ENCODE peak calls at places on chromosome 5, in four cellular contexts. One of them, this sample, is unnamed.

GRCh38 chr5:181133610-181134231 is 2.8 kb upstream of the OR2V1 start:
- DNase-seq in right lobe of liver: peak
- DNase-seq in HCT116: peak
- DNase-seq in stomach: peak
- DNase-seq in this sample: peak

GRCh38 chr5:170100051-170100943 is 5.4 kb upstream of the FOXI1 start:
- DNase-seq in right lobe of liver: peak
- DNase-seq in HCT116: peak
- DNase-seq in stomach: peak
- DNase-seq in this sample: peak

GRCh38 chr5:61283480-61283879 is 48.6 kb upstream of the ZSWIM6 start:
- DNase-seq in right lobe of liver: no peak
- DNase-seq in HCT116: no peak
- DNase-seq in stomach: no peak
- DNase-seq in this sample: no peak

GRCh38 chr5:110812639-110813038 is 73.8 kb downstream of the SLC25A46 start:
- DNase-seq in right lobe of liver: no peak
- DNase-seq in HCT116: no peak
- DNase-seq in stomach: no peak
- DNase-seq in this sample: no peak

GRCh38 chr5:157575096-157575872 is at the start of gene ADAM19:
- DNase-seq in right lobe of liver: peak
- DNase-seq in HCT116: no peak
- DNase-seq in stomach: no peak
- DNase-seq in this sample: peak

GRCh38 chr5:78260771-78261170 is 33.7 kb downstream of the AP3B1 start:
- DNase-seq in right lobe of liver: no peak
- DNase-seq in HCT116: no peak
- DNase-seq in stomach: no peak
- DNase-seq in this sample: no peak

GRCh38 chr5:169548315-169548714 is 35.3 kb upstream of the SPDL1 start:
- DNase-seq in right lobe of liver: no peak
- DNase-seq in HCT116: no peak
- DNase-seq in stomach: no peak
- DNase-seq in this sample: no peak

GRCh38 chr5:72836810-72837209 is 20.3 kb downstream of the TNPO1 start:
- DNase-seq in right lobe of liver: no peak
- DNase-seq in HCT116: no peak
- DNase-seq in stomach: no peak
- DNase-seq in this sample: no peak

GRCh38 chr5:38465045-38465444 is 91.4 kb downstream of the LIFR start:
- DNase-seq in right lobe of liver: no peak
- DNase-seq in HCT116: no peak
- DNase-seq in stomach: no peak
- DNase-seq in this sample: no peak

GRCh38 chr5:168328804-168329203 is 37.4 kb downstream of the WWC1 start:
- DNase-seq in right lobe of liver: no peak
- DNase-seq in HCT116: no peak
- DNase-seq in stomach: peak
- DNase-seq in this sample: no peak

GRCh38 chr5:66207800-66208561 is 63.9 kb downstream of the SREK1 start:
- DNase-seq in right lobe of liver: no peak
- DNase-seq in HCT116: no peak
- DNase-seq in stomach: no peak
- DNase-seq in this sample: no peak

GRCh38 chr5:114305402-114306207 is 56.3 kb upstream of the KCNN2 start:
- DNase-seq in right lobe of liver: no peak
- DNase-seq in HCT116: no peak
- DNase-seq in stomach: no peak
- DNase-seq in this sample: no peak

GRCh38 chr5:74762599-74762998 is 4.3 kb downstream of the GFM2 start:
- DNase-seq in right lobe of liver: no peak
- DNase-seq in HCT116: peak
- DNase-seq in stomach: no peak
- DNase-seq in this sample: no peak

GRCh38 chr5:177390363-177391300 is 6.4 kb downstream of the SLC34A1 start:
- DNase-seq in right lobe of liver: peak
- DNase-seq in HCT116: peak
- DNase-seq in stomach: peak
- DNase-seq in this sample: peak

GRCh38 chr5:64977779-64978178 is 209.0 kb downstream of the CWC27 start:
- DNase-seq in right lobe of liver: no peak
- DNase-seq in HCT116: no peak
- DNase-seq in stomach: no peak
- DNase-seq in this sample: no peak

GRCh38 chr5:108380531-108381021 is 1.3 kb downstream of the FBXL17 start:
- DNase-seq in right lobe of liver: peak
- DNase-seq in HCT116: no peak
- DNase-seq in stomach: peak
- DNase-seq in this sample: peak

GRCh38 chr5:65809817-65810531 is 88.0 kb downstream of the NLN start:
- DNase-seq in right lobe of liver: no peak
- DNase-seq in HCT116: no peak
- DNase-seq in stomach: peak
- DNase-seq in this sample: peak

GRCh38 chr5:600551-601541 is 11.3 kb upstream of the CEP72 start:
- DNase-seq in right lobe of liver: no peak
- DNase-seq in HCT116: no peak
- DNase-seq in stomach: peak
- DNase-seq in this sample: no peak

GRCh38 chr5:73999306-73999705 is 373.3 kb downstream of the ARHGEF28 start:
- DNase-seq in right lobe of liver: no peak
- DNase-seq in HCT116: no peak
- DNase-seq in stomach: no peak
- DNase-seq in this sample: no peak

GRCh38 chr5:68285857-68286611 is 70.5 kb downstream of the PIK3R1 start:
- DNase-seq in right lobe of liver: no peak
- DNase-seq in HCT116: peak
- DNase-seq in stomach: no peak
- DNase-seq in this sample: no peak

GRCh38 chr5:51468196-51468595 is 84.9 kb downstream of the ISL1 start:
- DNase-seq in right lobe of liver: no peak
- DNase-seq in HCT116: no peak
- DNase-seq in stomach: no peak
- DNase-seq in this sample: no peak

GRCh38 chr5:136907371-136907770 is 542.0 kb upstream of the TRPC7 start:
- DNase-seq in right lobe of liver: no peak
- DNase-seq in HCT116: no peak
- DNase-seq in stomach: no peak
- DNase-seq in this sample: no peak

GRCh38 chr5:107104774-107105050 is 566.0 kb downstream of the EFNA5 start:
- DNase-seq in right lobe of liver: no peak
- DNase-seq in HCT116: no peak
- DNase-seq in stomach: no peak
- DNase-seq in this sample: peak

GRCh38 chr5:171312129-171312819 is 3.2 kb downstream of the TLX3 start:
- DNase-seq in right lobe of liver: no peak
- DNase-seq in HCT116: no peak
- DNase-seq in stomach: no peak
- DNase-seq in this sample: no peak

GRCh38 chr5:167816864-167817263 is 474.6 kb upstream of the WWC1 start:
- DNase-seq in right lobe of liver: no peak
- DNase-seq in HCT116: no peak
- DNase-seq in stomach: no peak
- DNase-seq in this sample: no peak

GRCh38 chr5:41776435-41776834 is 93.8 kb downstream of the OXCT1 start:
- DNase-seq in right lobe of liver: no peak
- DNase-seq in HCT116: no peak
- DNase-seq in stomach: no peak
- DNase-seq in this sample: no peak

GRCh38 chr5:5021436-5021835 is 118.7 kb upstream of the ADAMTS16 start:
- DNase-seq in right lobe of liver: no peak
- DNase-seq in HCT116: no peak
- DNase-seq in stomach: no peak
- DNase-seq in this sample: no peak

GRCh38 chr5:5710471-5710870 is 288.0 kb downstream of the ICE1 start:
- DNase-seq in right lobe of liver: no peak
- DNase-seq in HCT116: no peak
- DNase-seq in stomach: no peak
- DNase-seq in this sample: no peak

GRCh38 chr5:4335078-4335477 is 739.4 kb downstream of the IRX1 start:
- DNase-seq in right lobe of liver: no peak
- DNase-seq in HCT116: no peak
- DNase-seq in stomach: no peak
- DNase-seq in this sample: no peak

GRCh38 chr5:79934681-79935080 is 56.4 kb downstream of the MTX3 start:
- DNase-seq in right lobe of liver: no peak
- DNase-seq in HCT116: no peak
- DNase-seq in stomach: no peak
- DNase-seq in this sample: no peak

GRCh38 chr5:79936644-79937216 is 54.3 kb downstream of the MTX3 start:
- DNase-seq in right lobe of liver: no peak
- DNase-seq in HCT116: no peak
- DNase-seq in stomach: no peak
- DNase-seq in this sample: no peak

GRCh38 chr5:79935992-79936643 is 54.9 kb downstream of the MTX3 start:
- DNase-seq in right lobe of liver: no peak
- DNase-seq in HCT116: no peak
- DNase-seq in stomach: no peak
- DNase-seq in this sample: peak

GRCh38 chr5:79932510-79933504 is 58.3 kb downstream of the MTX3 start:
- DNase-seq in right lobe of liver: no peak
- DNase-seq in HCT116: no peak
- DNase-seq in stomach: no peak
- DNase-seq in this sample: peak

DNA sequence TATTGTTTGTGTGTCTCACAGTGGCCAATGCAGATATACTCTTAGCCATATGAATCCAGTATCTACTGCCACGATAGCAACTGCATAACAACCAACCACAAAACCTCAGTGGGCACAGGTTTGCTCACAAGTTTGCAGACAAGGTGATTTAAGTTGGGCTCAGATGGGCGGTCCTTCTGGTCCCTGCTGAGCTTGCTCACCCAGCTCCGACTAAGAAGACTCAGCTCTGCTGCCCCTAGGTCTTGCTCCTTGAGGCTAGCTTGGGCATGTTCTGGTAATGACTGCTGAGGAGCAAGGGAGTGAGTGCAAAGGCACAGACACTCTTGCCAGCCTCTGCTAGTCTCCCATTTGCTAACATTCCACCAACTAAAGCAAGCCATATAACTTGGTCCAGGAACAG is 52.6 kb downstream of the MTX3 start:
- DNase-seq in right lobe of liver: no peak
- DNase-seq in HCT116: no peak
- DNase-seq in stomach: no peak
- DNase-seq in this sample: no peak
- TF ChIP-seq POLR2A in right lobe of liver: no peak
- TF ChIP-seq POLR2A in HCT116: no peak
- TF ChIP-seq POLR2A in stomach: no peak
- TF ChIP-seq POLR2A in this sample: no peak

DNA sequence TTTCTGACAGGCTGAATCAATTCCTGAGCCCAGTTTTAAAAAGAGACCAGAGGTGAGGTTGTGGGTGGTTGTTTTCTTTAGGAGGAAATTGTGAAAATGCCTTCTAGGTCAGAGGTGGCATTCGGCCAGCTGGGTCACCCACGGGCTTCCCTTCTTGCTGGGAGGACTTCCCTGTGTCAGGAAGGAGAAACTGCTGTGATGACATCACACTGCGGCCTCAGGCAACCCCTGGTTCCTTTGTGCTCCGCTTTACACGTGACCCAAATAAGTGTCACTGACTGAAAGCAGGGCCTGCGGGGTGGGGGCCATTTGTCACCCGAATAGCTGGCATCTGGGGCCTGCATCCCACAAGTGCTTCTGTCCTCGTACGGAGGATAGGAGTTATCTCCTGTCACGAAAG is 39.7 kb downstream of the FABP6 start:
- DNase-seq in right lobe of liver: peak
- DNase-seq in HCT116: no peak
- DNase-seq in stomach: peak
- DNase-seq in this sample: peak
- TF ChIP-seq POLR2A in right lobe of liver: no peak
- TF ChIP-seq POLR2A in HCT116: no peak
- TF ChIP-seq POLR2A in stomach: no peak
- TF ChIP-seq POLR2A in this sample: no peak

GRCh38 chr5:88675758-88676636 is 207.0 kb downstream of the MEF2C start:
- DNase-seq in right lobe of liver: no peak
- DNase-seq in HCT116: peak
- DNase-seq in stomach: no peak
- DNase-seq in this sample: no peak
- TF ChIP-seq POLR2A in right lobe of liver: no peak
- TF ChIP-seq POLR2A in HCT116: no peak
- TF ChIP-seq POLR2A in stomach: no peak
- TF ChIP-seq POLR2A in this sample: no peak

GRCh38 chr5:56947052-56947451 is 4.9 kb downstream of the MIER3 start:
- DNase-seq in right lobe of liver: no peak
- DNase-seq in HCT116: no peak
- DNase-seq in stomach: no peak
- DNase-seq in this sample: no peak

GRCh38 chr5:56951131-56951945 is 585 bp downstream of the MIER3 start:
- DNase-seq in right lobe of liver: peak
- DNase-seq in HCT116: no peak
- DNase-seq in stomach: no peak
- DNase-seq in this sample: peak

GRCh38 chr5:56950626-56951130 is 1.2 kb downstream of the MIER3 start:
- DNase-seq in right lobe of liver: peak
- DNase-seq in HCT116: peak
- DNase-seq in stomach: peak
- DNase-seq in this sample: peak

DNA sequence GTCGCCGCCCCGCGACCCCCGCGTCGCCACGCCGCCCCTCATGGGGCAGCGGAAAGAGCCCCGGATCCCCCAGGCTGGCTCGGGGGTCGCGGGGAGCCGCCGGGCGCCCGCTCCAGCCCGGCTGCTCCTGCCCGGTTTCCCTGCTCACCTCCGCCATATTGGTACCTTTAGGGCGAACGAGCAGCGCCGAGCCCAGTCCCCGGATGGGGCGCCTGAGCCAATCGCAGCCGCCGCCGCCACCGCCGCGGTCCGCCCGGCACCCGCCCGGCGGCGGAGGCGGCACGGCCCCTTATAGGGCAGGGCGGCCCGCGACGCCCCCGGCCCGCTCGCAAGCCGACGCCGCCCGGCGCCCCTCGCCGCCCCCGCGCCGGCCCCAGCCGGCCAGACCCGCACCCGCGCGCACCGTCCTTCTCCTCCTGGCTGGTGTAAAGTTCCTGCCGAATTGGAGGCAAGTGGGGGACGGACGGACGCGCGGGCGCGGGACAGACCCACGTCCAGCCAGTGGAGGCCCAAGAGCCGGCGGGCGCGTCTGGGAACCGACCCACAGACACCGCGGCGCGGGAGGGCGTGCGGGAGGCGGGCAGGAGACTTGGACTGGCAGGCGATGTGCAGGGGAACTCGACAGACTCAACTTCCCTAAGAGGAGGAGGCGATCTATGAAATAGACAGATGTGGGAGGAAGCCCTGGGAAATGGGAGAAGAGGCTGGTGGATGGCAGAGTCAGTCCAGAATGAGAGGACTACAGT is at the start of gene MIER3:
- DNase-seq in right lobe of liver: peak
- DNase-seq in HCT116: peak
- DNase-seq in stomach: peak
- DNase-seq in this sample: peak
- TF ChIP-seq POLR2A in right lobe of liver: peak
- TF ChIP-seq POLR2A in HCT116: peak
- TF ChIP-seq POLR2A in stomach: no peak
- TF ChIP-seq POLR2A in this sample: no peak

GRCh38 chr5:140553657-140554056 is 3.6 kb downstream of the SRA1 start:
- DNase-seq in right lobe of liver: no peak
- DNase-seq in HCT116: no peak
- DNase-seq in stomach: no peak
- DNase-seq in this sample: no peak
- TF ChIP-seq POLR2A in right lobe of liver: no peak
- TF ChIP-seq POLR2A in HCT116: no peak
- TF ChIP-seq POLR2A in stomach: no peak
- TF ChIP-seq POLR2A in this sample: no peak